ENCODE peak calls at places on chromosomes 13 and 19, in six cellular contexts. I is neural progenitor cell, L is upper lobe of right lung, R is BE2C, E is choroid plexus epithelial cell, O is lung. Z is an unnamed sample.

GRCh38 chr19:55149078-55150003 is at the start of gene TNNT1:
- DNase-seq in L (peak), E (no peak), O (no peak), I (peak), R (no peak), Z (no peak)

GRCh38 chr13:33751151-33751550 is 66.8 kb upstream of the RFC3 start:
- DNase-seq in O (no peak), R (no peak), I (no peak), L (no peak), E (peak), Z (no peak)

GRCh38 chr13:113756441-113757097 is 2.5 kb upstream of the TMEM255B start:
- DNase-seq in O (no peak), R (no peak), I (no peak), E (peak), L (peak), Z (peak)

GRCh38 chr19:10111405-10111811 is at the start of gene P2RY11:
- DNase-seq in R (peak), L (peak), E (no peak), O (no peak), I (no peak), Z (no peak)

GRCh38 chr19:8089664-8090601 is 37.4 kb downstream of the CCL25 start:
- DNase-seq in L (no peak), O (no peak), I (no peak), R (no peak), E (no peak), Z (no peak)

GRCh38 chr19:7554990-7555864 is 19.7 kb downstream of the PNPLA6 start:
- DNase-seq in I (peak), E (no peak), O (no peak), R (peak), L (peak), Z (no peak)

GRCh38 chr19:41870401-41870873 is 6.6 kb upstream of the CD79A start:
- DNase-seq in I (no peak), L (no peak), E (peak), R (no peak), O (peak), Z (no peak)

GRCh38 chr19:6173190-6173589 is 37.7 kb downstream of the ACSBG2 start:
- DNase-seq in O (no peak), I (no peak), E (no peak), R (no peak), L (no peak), Z (no peak)

GRCh38 chr13:61685683-61686013 is 270.0 kb upstream of the PCDH20 start:
- DNase-seq in L (no peak), I (peak), O (no peak), R (peak), E (no peak), Z (peak)

GRCh38 chr13:42181381-42181953 is 90.5 kb upstream of the AKAP11 start:
- DNase-seq in L (no peak), I (no peak), O (no peak), R (no peak), E (peak), Z (no peak)

GRCh38 chr13:32850311-32851052 is 165.7 kb upstream of the KL start:
- DNase-seq in R (no peak), I (no peak), L (no peak), O (no peak), E (no peak), Z (no peak)

GRCh38 chr13:107480130-107480529 is 735.2 kb downstream of the LIG4 start:
- DNase-seq in R (no peak), L (no peak), O (no peak), E (no peak), I (no peak), Z (no peak)

GRCh38 chr13:92530364-92530763 is 696.2 kb upstream of the GPC6 start:
- DNase-seq in R (no peak), E (peak), I (peak), O (no peak), L (no peak), Z (no peak)

GRCh38 chr13:57629821-57630235 is 1.7 kb upstream of the PCDH17 start:
- DNase-seq in L (peak), I (peak), O (peak), E (peak), R (peak), Z (peak)

GRCh38 chr19:48779636-48780035 is 24.3 kb downstream of the FGF21 start:
- DNase-seq in R (no peak), I (no peak), L (no peak), O (no peak), E (no peak), Z (no peak)

GRCh38 chr19:42068756-42069571 is 1.0 kb downstream of the GRIK5 start:
- DNase-seq in O (no peak), I (peak), L (no peak), R (no peak), E (no peak), Z (peak)

GRCh38 chr13:95793018-95793555 is 116.1 kb downstream of the DNAJC3 start:
- DNase-seq in I (no peak), O (no peak), L (no peak), R (no peak), E (no peak), Z (no peak)

GRCh38 chr19:51439021-51439465 is 19.2 kb downstream of the SIGLEC8 start:
- DNase-seq in I (peak), L (peak), R (no peak), E (peak), O (no peak), Z (peak)

GRCh38 chr13:113748101-113748861 is 10.7 kb upstream of the TMEM255B start:
- DNase-seq in R (peak), O (no peak), I (no peak), E (no peak), L (no peak), Z (peak)

GRCh38 chr13:44848956-44849748 is 140.1 kb downstream of the NUFIP1 start:
- DNase-seq in E (peak), L (no peak), O (no peak), R (no peak), I (no peak), Z (no peak)

GRCh38 chr19:13055213-13056051 is 47.2 kb downstream of the LYL1 start:
- DNase-seq in O (peak), E (peak), I (peak), R (peak), L (peak), Z (peak)

GRCh38 chr13:30108913-30109237 is 198.5 kb downstream of the KATNAL1 start:
- DNase-seq in I (no peak), L (peak), E (no peak), R (no peak), O (peak), Z (no peak)

GRCh38 chr19:7272856-7273578 is 21.2 kb downstream of the INSR start:
- DNase-seq in E (no peak), L (no peak), R (no peak), I (no peak), O (no peak), Z (no peak)

GRCh38 chr13:108408670-108409069 is 139.2 kb downstream of the TNFSF13B start:
- DNase-seq in L (no peak), R (no peak), I (no peak), O (no peak), E (no peak), Z (no peak)

GRCh38 chr19:4803736-4804695 is 12.5 kb downstream of the FEM1A start:
- DNase-seq in I (peak), R (peak), L (peak), E (peak), O (peak), Z (peak)

GRCh38 chr13:25114220-25114619 is 18.3 kb downstream of the PABPC3 start:
- DNase-seq in O (peak), R (peak), I (peak), L (peak), E (peak), Z (peak)

GRCh38 chr19:14476663-14477401 is 1.7 kb upstream of the PTGER1 start:
- DNase-seq in O (no peak), E (peak), I (no peak), R (no peak), L (no peak), Z (no peak)

GRCh38 chr19:8158411-8159074 is 9.2 kb upstream of the FBN3 start:
- DNase-seq in E (peak), L (no peak), O (peak), I (peak), R (peak), Z (peak)

GRCh38 chr13:111006508-111007031 is 91.7 kb upstream of the ANKRD10 start:
- DNase-seq in E (peak), I (peak), O (peak), L (peak), R (no peak), Z (no peak)

GRCh38 chr13:27790523-27790922 is 1.8 kb upstream of the GSX1 start:
- DNase-seq in O (no peak), L (no peak), R (no peak), E (no peak), I (peak), Z (no peak)

GRCh38 chr19:21317821-21318220 is 11.4 kb downstream of the ZNF708 start:
- DNase-seq in E (no peak), L (no peak), O (no peak), R (no peak), I (no peak), Z (peak)

DNA sequence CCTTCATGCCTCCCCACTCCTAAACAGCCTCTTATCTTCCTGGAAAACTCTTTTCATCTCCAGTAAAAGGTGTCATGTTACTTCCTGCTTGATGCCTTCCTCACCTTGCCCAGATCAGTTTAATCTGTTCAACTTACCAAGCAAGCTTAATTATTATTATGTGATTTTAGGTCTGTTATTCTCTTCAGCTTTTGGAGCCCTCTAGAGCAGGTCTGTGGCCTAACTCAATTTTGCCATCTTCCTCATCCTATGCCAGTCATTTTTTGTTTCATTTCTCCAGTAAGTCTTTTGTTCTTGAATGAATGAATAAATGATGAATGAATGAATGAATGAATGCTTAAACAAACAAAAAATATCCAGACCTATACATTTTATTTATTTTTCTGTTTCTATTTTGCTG is 528.3 kb downstream of the DCT start:
- DNase-seq in L (no peak), E (peak), O (no peak), I (no peak), R (no peak), Z (no peak)
- TF ChIP-seq CTCF in L (no peak), E (peak), O (no peak), I (no peak), R (peak), Z (peak)

GRCh38 chr13:98439136-98439828 is 137.6 kb downstream of the STK24 start:
- DNase-seq in L (no peak), E (no peak), R (no peak), O (no peak), I (no peak), Z (no peak)

GRCh38 chr13:98440390-98441055 is 136.4 kb downstream of the STK24 start:
- DNase-seq in I (no peak), R (no peak), L (no peak), E (no peak), O (no peak), Z (no peak)

GRCh38 chr13:98442391-98443230 is 134.3 kb downstream of the STK24 start:
- DNase-seq in I (no peak), L (no peak), O (no peak), E (no peak), R (no peak), Z (no peak)

GRCh38 chr13:98439896-98440295 is 137.0 kb downstream of the STK24 start:
- DNase-seq in L (no peak), I (no peak), E (no peak), R (no peak), O (no peak), Z (no peak)

GRCh38 chr13:98441056-98441676 is 135.7 kb downstream of the STK24 start:
- DNase-seq in O (no peak), I (no peak), L (no peak), R (no peak), E (no peak), Z (no peak)
- H3K4me3 ChIP-seq in O (no peak), I (no peak), L (no peak), R (no peak), E (no peak), Z (no peak)

DNA sequence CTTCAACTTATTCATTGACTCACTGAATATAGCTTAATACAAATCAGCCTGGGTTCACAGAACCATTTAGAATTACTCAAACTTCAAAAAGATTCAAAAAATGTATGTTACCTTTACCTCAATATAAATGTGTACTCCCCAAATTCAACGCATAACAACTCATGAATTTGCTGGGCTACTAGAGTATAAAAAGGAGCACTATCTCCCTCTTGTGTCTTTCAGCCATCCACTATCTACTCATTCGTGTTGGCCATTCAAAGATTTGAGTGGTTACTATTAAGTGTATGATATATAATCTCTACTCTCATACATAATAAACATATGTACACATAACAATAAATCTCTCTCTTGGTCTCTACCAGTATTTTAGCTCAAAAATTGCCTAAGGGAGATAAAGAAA is 20.3 kb downstream of the INTS6 start:
- DNase-seq in R (no peak), I (no peak), O (no peak), E (no peak), L (no peak), Z (no peak)
- TF ChIP-seq CTCF in R (peak), I (peak), O (no peak), E (no peak), L (no peak), Z (no peak)

GRCh38 chr19:17778621-17779280 is 16.2 kb upstream of the B3GNT3 start:
- DNase-seq in I (peak), O (no peak), E (no peak), R (no peak), L (peak), Z (no peak)

GRCh38 chr19:17775991-17776803 is 18.7 kb upstream of the B3GNT3 start:
- DNase-seq in O (no peak), I (no peak), L (peak), E (peak), R (no peak), Z (no peak)

GRCh38 chr19:17779281-17779930 is 15.5 kb upstream of the B3GNT3 start:
- DNase-seq in E (peak), R (no peak), L (no peak), I (peak), O (peak), Z (peak)

GRCh38 chr19:17775245-17775927 is 19.6 kb upstream of the B3GNT3 start:
- DNase-seq in R (peak), E (peak), L (no peak), O (no peak), I (peak), Z (peak)

DNA sequence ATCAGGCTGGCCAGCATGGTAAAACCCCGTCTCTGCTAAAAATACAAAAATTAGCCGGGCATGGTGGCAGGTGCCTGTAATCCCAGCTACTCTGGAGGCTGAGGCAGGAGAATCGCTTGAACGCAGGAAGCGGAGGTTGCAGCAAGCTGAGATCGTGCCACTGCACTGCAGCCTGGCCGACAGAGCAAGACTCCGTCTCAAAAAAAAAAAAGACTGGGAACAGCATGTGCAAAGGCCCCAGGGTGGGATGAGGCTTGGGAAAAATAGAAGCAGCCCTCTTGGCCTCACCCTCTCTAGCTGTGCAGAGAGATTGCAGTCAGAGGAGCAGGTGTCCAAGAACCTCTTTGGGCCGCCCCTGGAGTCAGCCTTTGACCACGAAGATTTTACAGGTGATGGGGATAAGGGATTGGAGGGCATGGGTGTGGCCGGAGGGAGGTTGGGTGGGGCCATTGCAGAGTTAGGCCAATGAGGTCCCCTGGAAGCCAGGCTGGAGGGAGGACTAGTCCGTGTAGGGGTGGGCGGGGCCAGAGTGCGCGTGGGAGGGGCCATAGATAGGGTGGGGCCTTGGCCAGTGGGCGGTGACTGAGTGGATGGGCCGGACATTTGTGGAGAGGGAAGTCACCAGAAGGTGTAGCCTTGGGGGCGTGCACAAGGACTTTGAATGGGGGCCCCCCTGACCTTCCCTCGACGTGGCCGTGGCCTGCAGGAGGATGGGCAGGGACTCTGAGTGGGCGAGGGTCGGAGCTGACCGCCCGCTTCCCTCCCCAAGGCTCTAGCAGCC is 16.9 kb upstream of the B3GNT3 start:
- DNase-seq in I (peak), E (peak), L (peak), R (peak), O (peak), Z (peak)
- H3K4me3 ChIP-seq in I (peak), E (peak), L (no peak), R (no peak), O (no peak), Z (no peak)

GRCh38 chr19:38766276-38767047 is 6.9 kb downstream of the LGALS7 start:
- DNase-seq in L (no peak), O (no peak), E (no peak), I (no peak), R (no peak), Z (no peak)

GRCh38 chr19:38765214-38765613 is 8.1 kb downstream of the LGALS7 start:
- DNase-seq in I (no peak), R (no peak), L (no peak), E (no peak), O (no peak), Z (no peak)

GRCh38 chr19:38774181-38774950 is 1.0 kb upstream of the LGALS7 start:
- DNase-seq in O (no peak), L (no peak), E (no peak), I (no peak), R (no peak), Z (no peak)

GRCh38 chr19:38773469-38774177 is at the start of gene LGALS7:
- DNase-seq in L (no peak), O (no peak), R (no peak), I (no peak), E (no peak), Z (no peak)

DNA sequence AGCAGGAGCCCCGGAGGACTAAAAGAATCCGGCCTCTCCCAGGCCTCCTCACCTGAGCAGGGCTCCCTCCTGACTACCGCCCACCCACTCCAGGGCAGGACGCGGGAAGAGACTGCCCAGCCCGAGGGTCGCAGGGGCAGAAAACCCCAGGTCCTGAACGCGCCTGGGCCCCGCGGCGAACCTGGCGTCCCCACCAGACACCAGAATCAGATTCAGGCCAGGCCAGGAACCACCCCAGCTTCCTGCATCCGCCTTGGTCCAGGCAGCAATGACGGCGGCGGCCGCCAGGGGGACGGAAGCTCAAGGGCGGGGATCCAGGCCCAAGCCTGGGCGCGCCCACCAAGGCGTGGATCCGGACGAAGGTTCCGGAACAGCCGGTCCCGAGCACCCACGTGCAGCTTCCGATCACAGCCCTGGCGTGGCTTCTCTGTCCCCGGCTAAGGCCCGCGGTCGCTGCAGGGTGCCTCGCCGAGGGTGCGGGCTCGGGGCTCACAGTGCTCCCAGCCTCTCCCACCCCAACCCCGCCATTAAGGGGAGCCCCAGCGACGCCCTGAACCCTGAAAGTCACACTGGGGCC is 3.6 kb downstream of the LGALS7 start:
- DNase-seq in R (peak), I (peak), O (peak), E (peak), L (peak), Z (no peak)
- TF ChIP-seq CTCF in R (peak), I (peak), O (peak), E (peak), L (peak), Z (peak)

GRCh38 chr19:1131718-1132552 is 28.1 kb downstream of the GPX4 start:
- DNase-seq in L (peak), I (peak), R (peak), E (peak), O (peak), Z (no peak)

GRCh38 chr19:1130801-1131717 is 27.3 kb downstream of the GPX4 start:
- DNase-seq in O (no peak), I (no peak), E (no peak), R (no peak), L (no peak), Z (no peak)

GRCh38 chr19:1133471-1133929 is 29.7 kb downstream of the GPX4 start:
- DNase-seq in E (no peak), L (no peak), I (no peak), R (no peak), O (no peak), Z (peak)

GRCh38 chr19:1134431-1134830 is 30.6 kb downstream of the GPX4 start:
- DNase-seq in I (no peak), L (no peak), E (peak), O (no peak), R (no peak), Z (no peak)

GRCh38 chr19:1132625-1133383 is 29.0 kb downstream of the GPX4 start:
- DNase-seq in L (no peak), I (no peak), E (no peak), O (no peak), R (no peak), Z (no peak)
- H3K4me3 ChIP-seq in L (peak), I (no peak), E (peak), O (no peak), R (no peak), Z (no peak)

DNA sequence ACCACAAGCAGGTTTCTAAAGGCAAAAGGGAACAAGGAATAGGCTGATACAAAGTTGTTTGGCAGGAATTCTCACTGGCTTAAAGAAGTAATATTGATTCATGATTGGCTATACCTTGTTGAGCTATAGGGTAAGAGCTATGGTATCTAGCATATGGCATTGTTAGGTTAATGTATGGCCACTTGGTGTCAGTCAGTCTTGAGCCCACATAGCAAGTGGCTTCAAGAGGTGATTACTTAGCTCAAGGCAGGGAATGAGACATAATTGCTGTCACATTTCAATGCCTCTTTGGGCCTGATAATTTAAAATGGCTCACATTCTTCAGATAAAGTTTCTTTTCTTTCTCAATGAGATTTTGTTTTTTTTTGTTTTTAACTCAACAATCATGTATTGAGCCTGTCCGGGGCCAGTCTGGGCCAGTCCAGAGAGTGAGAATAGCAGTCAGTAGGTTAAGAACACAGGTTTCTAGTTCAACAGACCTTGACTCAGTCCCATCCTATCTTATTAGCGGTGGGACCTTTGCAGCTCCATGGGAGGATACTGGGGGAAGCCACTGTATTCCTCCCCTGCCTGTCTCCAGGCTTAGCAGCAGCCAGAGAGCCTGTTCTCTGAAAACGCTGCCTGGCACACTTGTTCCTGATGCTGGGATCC is 45.8 kb upstream of the RCBTB2 start:
- DNase-seq in I (no peak), O (peak), R (no peak), E (no peak), L (no peak), Z (no peak)
- TF ChIP-seq CTCF in I (no peak), O (no peak), R (no peak), E (no peak), L (no peak), Z (no peak)